ENCODE peak calls at places on chromosomes 13 and 19, in eight cellular contexts. U is upper lobe of left lung, X is GM12891, S is HCT116, A is HepG2, N is breast epithelium, W is suprapubic skin, D is SK-N-MC. T is an unnamed sample.

GRCh38 chr13:73190477-73190876 is 131.7 kb downstream of the KLF5 start:
- DNase-seq in U (no peak), X (no peak), S (no peak), A (no peak), N (no peak), W (no peak), D (no peak), T (no peak)

GRCh38 chr13:54174001-54174400 is 1145.4 kb downstream of the OLFM4 start:
- DNase-seq in U (no peak), X (no peak), S (no peak), A (no peak), N (no peak), W (no peak), D (no peak), T (no peak)

GRCh38 chr13:77114271-77114670 is 87.3 kb upstream of the FBXL3 start:
- DNase-seq in U (no peak), X (no peak), S (no peak), A (no peak), N (no peak), W (no peak), D (no peak), T (no peak)

GRCh38 chr13:38180670-38181069 is 169.0 kb upstream of the UFM1 start:
- DNase-seq in U (no peak), X (peak), S (no peak), A (no peak), N (no peak), W (no peak), D (no peak), T (no peak)

GRCh38 chr19:1497578-1498235 is 6.7 kb downstream of the REEP6 start:
- DNase-seq in U (no peak), X (no peak), S (no peak), A (no peak), N (no peak), W (no peak), D (no peak), T (no peak)

GRCh38 chr13:113775451-113776145 is 16.6 kb downstream of the TMEM255B start:
- DNase-seq in U (no peak), X (no peak), S (no peak), A (no peak), N (no peak), W (no peak), D (no peak), T (no peak)

GRCh38 chr19:35042056-35042730 is 672 bp downstream of the HPN start:
- DNase-seq in U (peak), X (no peak), S (no peak), A (peak), N (no peak), W (no peak), D (no peak), T (no peak)

GRCh38 chr19:16915135-16915534 is 26.3 kb downstream of the F2RL3 start:
- DNase-seq in U (no peak), X (no peak), S (no peak), A (no peak), N (no peak), W (no peak), D (no peak), T (no peak)

GRCh38 chr13:77872995-77873394 is 45.6 kb downstream of the EDNRB start:
- DNase-seq in U (no peak), X (no peak), S (no peak), A (no peak), N (no peak), W (no peak), D (no peak), T (no peak)

GRCh38 chr19:1629256-1629808 is 23.1 kb downstream of the TCF3 start:
- DNase-seq in U (no peak), X (no peak), S (no peak), A (no peak), N (no peak), W (no peak), D (no peak), T (no peak)

GRCh38 chr13:76000131-76000530 is 364.0 kb downstream of the LMO7 start:
- DNase-seq in U (no peak), X (no peak), S (no peak), A (no peak), N (no peak), W (no peak), D (no peak), T (no peak)

GRCh38 chr19:51688665-51689571 is 4.2 kb upstream of the SPACA6 start:
- DNase-seq in U (peak), X (no peak), S (peak), A (peak), N (peak), W (peak), D (no peak), T (peak)

GRCh38 chr13:101576977-101577376 is 124.5 kb downstream of the ITGBL1 start:
- DNase-seq in U (no peak), X (no peak), S (no peak), A (peak), N (no peak), W (no peak), D (no peak), T (no peak)

GRCh38 chr13:19596960-19597361 is 35.6 kb upstream of the TPTE2 start:
- DNase-seq in U (no peak), X (no peak), S (peak), A (peak), N (no peak), W (no peak), D (no peak), T (no peak)

GRCh38 chr13:89748716-89749115 is 1598.8 kb upstream of the MIR17HG start:
- DNase-seq in U (no peak), X (no peak), S (no peak), A (no peak), N (no peak), W (no peak), D (no peak), T (no peak)

GRCh38 chr19:16118489-16119033 is 6.9 kb downstream of the RAB8A start:
- DNase-seq in U (peak), X (peak), S (no peak), A (no peak), N (no peak), W (no peak), D (no peak), T (no peak)

GRCh38 chr13:99983401-99984133 is 2.0 kb downstream of the ZIC2 start:
- DNase-seq in U (no peak), X (no peak), S (no peak), A (no peak), N (no peak), W (no peak), D (no peak), T (peak)

GRCh38 chr13:40438999-40439797 is 227.2 kb downstream of the FOXO1 start:
- DNase-seq in U (no peak), X (no peak), S (no peak), A (no peak), N (no peak), W (no peak), D (no peak), T (no peak)

GRCh38 chr13:90552702-90553101 is 794.8 kb upstream of the MIR17HG start:
- DNase-seq in U (no peak), X (no peak), S (no peak), A (no peak), N (no peak), W (no peak), D (no peak), T (no peak)

DNA sequence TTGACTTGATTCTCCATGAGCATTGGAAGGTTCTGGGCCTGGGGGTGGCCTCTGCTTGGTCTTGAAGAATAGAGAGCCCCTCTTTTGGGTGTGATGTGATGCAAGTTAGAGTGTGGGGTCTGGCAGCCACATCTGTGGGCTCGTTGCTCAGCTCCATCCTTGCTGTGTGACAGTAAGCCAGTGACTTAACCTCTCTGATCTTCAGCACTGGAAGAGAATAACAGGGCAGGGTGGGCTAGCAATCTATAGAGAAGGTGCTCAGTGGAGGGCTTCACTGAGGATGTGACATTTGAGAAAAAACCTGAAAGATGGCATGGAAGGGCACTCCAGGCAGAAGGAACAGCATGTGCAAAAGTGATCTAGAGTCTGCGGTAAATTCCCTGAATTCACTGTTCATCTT is 28.2 kb downstream of the CELF5 start:
- DNase-seq in U (no peak), X (no peak), S (no peak), A (no peak), N (no peak), W (no peak), D (no peak), T (no peak)
- TF ChIP-seq POLR2AphosphoS5 in U (no peak), X (no peak), S (no peak), A (no peak), N (no peak), W (no peak), D (no peak), T (no peak)

DNA sequence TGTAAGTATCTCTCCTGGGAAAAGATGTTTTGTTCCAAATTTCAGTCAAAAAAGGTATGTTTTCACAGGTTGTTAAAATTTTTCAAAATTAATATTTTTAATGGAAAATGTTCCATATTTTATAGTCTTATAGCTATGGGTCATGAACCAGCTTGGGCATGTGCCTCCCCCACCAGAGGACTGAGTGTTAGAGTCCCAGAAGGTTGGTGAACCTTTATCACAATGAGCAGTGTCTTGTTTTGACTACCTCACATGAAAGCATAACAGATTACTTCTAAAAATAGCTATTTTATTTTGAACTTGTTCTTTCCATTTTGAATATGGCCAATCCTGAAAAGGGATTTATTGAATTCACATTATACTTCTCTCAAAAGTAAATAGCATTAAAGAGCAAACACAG is 112.5 kb upstream of the TSC22D1 start:
- DNase-seq in U (no peak), X (no peak), S (no peak), A (no peak), N (no peak), W (no peak), D (no peak), T (no peak)
- TF ChIP-seq POLR2AphosphoS5 in U (no peak), X (no peak), S (no peak), A (no peak), N (no peak), W (no peak), D (no peak), T (no peak)

GRCh38 chr19:18231775-18232174 is 5.5 kb upstream of the PDE4C start:
- DNase-seq in U (no peak), X (no peak), S (no peak), A (no peak), N (no peak), W (no peak), D (peak), T (no peak)

GRCh38 chr19:18233224-18233825 is 7.1 kb upstream of the PDE4C start:
- DNase-seq in U (peak), X (peak), S (no peak), A (peak), N (no peak), W (no peak), D (no peak), T (no peak)

GRCh38 chr19:18230941-18231734 is 4.9 kb upstream of the PDE4C start:
- DNase-seq in U (no peak), X (no peak), S (no peak), A (no peak), N (no peak), W (no peak), D (no peak), T (no peak)

GRCh38 chr19:18234194-18234593 is 8.0 kb upstream of the PDE4C start:
- DNase-seq in U (no peak), X (no peak), S (no peak), A (no peak), N (no peak), W (no peak), D (no peak), T (no peak)

GRCh38 chr19:18232540-18233223 is 6.4 kb upstream of the PDE4C start:
- DNase-seq in U (no peak), X (no peak), S (no peak), A (no peak), N (no peak), W (no peak), D (no peak), T (no peak)
- TF ChIP-seq POLR2AphosphoS5 in U (no peak), X (no peak), S (no peak), A (no peak), N (no peak), W (no peak), D (no peak), T (no peak)

DNA sequence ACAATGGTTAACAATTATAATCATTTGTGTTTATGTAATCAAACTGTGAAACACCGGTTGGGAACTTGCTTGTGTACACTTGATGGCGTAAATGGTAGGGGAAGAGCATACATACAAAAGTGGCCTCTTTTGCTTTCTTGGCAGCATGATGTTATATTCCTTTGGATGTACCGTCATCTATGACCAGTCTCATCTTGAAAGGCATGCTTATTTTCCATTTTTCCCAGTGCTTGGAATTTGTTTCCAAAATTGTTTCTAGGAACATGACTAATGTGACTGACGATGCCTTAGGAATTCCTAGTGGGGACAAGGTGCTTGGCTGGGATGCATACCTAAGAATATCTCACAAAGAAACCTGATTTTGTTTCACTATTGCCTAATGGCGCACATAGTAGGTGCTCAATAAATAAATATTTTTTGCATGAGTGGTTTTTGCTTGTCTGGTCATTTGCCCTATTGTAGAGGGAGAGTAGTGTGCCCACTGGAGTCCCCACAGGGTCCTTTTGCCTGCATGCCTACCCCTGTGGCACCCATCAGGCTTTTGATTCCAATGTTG is 45.5 kb downstream of the SAE1 start:
- DNase-seq in U (no peak), X (no peak), S (no peak), A (no peak), N (no peak), W (no peak), D (no peak), T (no peak)
- TF ChIP-seq POLR2AphosphoS5 in U (no peak), X (no peak), S (no peak), A (no peak), N (no peak), W (no peak), D (no peak), T (peak)

GRCh38 chr19:45515081-45515624 is 7.9 kb downstream of the VASP start:
- DNase-seq in U (peak), X (no peak), S (no peak), A (peak), N (no peak), W (no peak), D (no peak), T (no peak)
- TF ChIP-seq POLR2AphosphoS5 in U (peak), X (no peak), S (no peak), A (no peak), N (no peak), W (no peak), D (no peak), T (no peak)

GRCh38 chr13:109205315-109205714 is 575.9 kb downstream of the MYO16 start:
- DNase-seq in U (no peak), X (no peak), S (no peak), A (no peak), N (no peak), W (no peak), D (no peak), T (no peak)

GRCh38 chr13:109206616-109207015 is 577.2 kb downstream of the MYO16 start:
- DNase-seq in U (no peak), X (no peak), S (no peak), A (no peak), N (no peak), W (no peak), D (no peak), T (no peak)

GRCh38 chr13:109209526-109209925 is 576.9 kb downstream of the IRS2 start:
- DNase-seq in U (no peak), X (no peak), S (no peak), A (no peak), N (no peak), W (no peak), D (no peak), T (no peak)

GRCh38 chr13:109208522-109208921 is 577.9 kb downstream of the IRS2 start:
- DNase-seq in U (no peak), X (no peak), S (no peak), A (no peak), N (no peak), W (no peak), D (no peak), T (no peak)

DNA sequence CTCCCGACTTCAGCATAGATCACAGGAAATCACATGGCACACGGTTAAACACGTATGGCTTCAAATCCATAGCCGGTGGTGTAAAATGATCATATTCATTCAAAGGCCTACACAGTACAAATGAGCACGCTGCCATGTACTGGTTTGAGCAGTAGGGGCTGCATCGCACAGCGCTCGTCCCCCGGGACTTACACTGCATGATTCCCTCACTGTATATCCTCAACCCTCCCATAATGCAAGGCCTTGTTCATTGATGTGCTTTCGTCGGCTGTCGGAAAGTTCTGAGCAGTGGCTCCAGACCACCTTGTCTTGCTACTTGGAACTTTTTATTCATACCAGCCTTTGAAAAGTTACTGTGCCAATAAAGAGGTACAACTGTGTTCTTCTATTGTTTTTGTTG is 578.2 kb downstream of the MYO16 start:
- DNase-seq in U (no peak), X (no peak), S (no peak), A (no peak), N (no peak), W (no peak), D (no peak), T (no peak)
- TF ChIP-seq POLR2AphosphoS5 in U (no peak), X (no peak), S (no peak), A (no peak), N (no peak), W (no peak), D (no peak), T (no peak)

DNA sequence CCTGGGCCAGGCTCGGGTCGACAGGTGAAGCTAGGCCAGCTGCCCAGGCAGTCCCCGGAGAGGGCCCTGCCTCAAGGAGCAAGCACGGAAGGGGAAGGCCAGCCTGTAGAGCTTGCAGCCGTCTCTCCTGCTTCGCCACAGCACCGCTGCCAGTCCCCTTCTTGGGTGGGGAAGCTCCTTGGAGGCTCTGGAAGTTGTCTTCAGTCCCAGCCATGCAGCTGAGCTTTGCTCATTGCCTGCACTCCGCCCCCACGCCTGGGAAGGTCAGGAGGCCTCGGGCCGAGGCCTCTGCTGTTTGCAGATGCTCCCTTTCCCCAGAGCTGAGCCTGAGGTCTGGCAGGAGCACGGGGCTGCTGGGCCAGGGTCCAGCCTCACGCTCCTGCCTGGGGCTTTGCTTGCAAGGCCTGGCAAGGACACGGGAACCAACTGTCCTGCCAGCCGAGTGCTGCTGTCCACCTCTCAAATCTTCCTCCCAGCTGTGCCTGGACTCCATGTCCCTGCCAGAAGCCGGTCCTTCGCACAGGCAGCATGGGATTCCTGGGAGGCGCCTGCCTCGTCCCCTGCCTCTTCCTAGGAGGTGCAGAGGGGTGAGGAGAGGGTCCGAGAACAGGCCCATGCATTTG is 13.3 kb downstream of the PLEKHF1 start:
- DNase-seq in U (no peak), X (no peak), S (no peak), A (peak), N (peak), W (peak), D (no peak), T (peak)
- TF ChIP-seq POLR2AphosphoS5 in U (peak), X (no peak), S (no peak), A (no peak), N (peak), W (peak), D (no peak), T (peak)